ENCODE peak calls at places on chromosomes 4 and X, in five cellular contexts. Q, O, N, A and K are unnamed samples.
A peak's percentile ranks its signal among the peaks of the same experiment; 100 is the strongest.

GRCh38 chr4:158754385-158755180 is 14.2 kb upstream of the FNIP2 start:
- DNase-seq in A (no peak), Q (no peak), N (no peak), O (no peak), K (no peak)

GRCh38 chrX:126701380-126701779 is 118.1 kb upstream of the PRR32 start:
- DNase-seq in N (no peak), Q (no peak), O (no peak), A (no peak), K (no peak)

GRCh38 chr4:8238061-8238511 is 31.5 kb upstream of the HTRA3 start:
- DNase-seq in A (no peak), O (no peak), N (no peak), Q (no peak), K (no peak)

GRCh38 chr4:92257931-92258857 is 45.6 kb upstream of the GRID2 start:
- DNase-seq in N (no peak), Q (no peak), A (no peak), O (no peak), K (no peak)

GRCh38 chrX:2501246-2502102 is 698 bp upstream of the DHRSX start:
- DNase-seq in Q (no peak), O (peak; percentile 28), N (no peak), A (no peak), K (no peak)

GRCh38 chr4:37219251-37219650 is 25.3 kb upstream of the NWD2 start:
- DNase-seq in Q (no peak), N (peak; percentile 1), O (no peak), A (no peak), K (no peak)

GRCh38 chrX:44043496-44043895 is 70.3 kb upstream of the NDP start:
- DNase-seq in N (no peak), O (no peak), Q (no peak), A (no peak), K (no peak)

GRCh38 chrX:150372280-150372679 is 9.2 kb downstream of the MAMLD1 start:
- DNase-seq in N (peak; percentile 16), Q (no peak), A (no peak), O (no peak), K (no peak)

GRCh38 chr4:95392886-95393285 is 155.9 kb downstream of the UNC5C start:
- DNase-seq in O (no peak), A (no peak), N (no peak), Q (no peak), K (no peak)

GRCh38 chr4:126807132-126807531 is 825.6 kb upstream of the INTU start:
- DNase-seq in N (no peak), Q (no peak), O (no peak), A (no peak), K (no peak)

GRCh38 chr4:156146581-156146980 is 192.9 kb upstream of the CTSO start:
- DNase-seq in Q (no peak), O (no peak), N (peak; percentile 15), A (no peak), K (no peak)

GRCh38 chrX:30153881-30154260 is 61.5 kb upstream of the MAGEB2 start:
- DNase-seq in Q (no peak), N (peak; percentile 11), A (no peak), O (no peak), K (no peak)

GRCh38 chr4:143250617-143251016 is 65.9 kb downstream of the USP38 start:
- DNase-seq in Q (no peak), O (no peak), N (no peak), A (no peak), K (no peak)

GRCh38 chrX:74523870-74524735 is 90.3 kb downstream of the RLIM start:
- DNase-seq in Q (no peak), O (no peak), A (no peak), N (no peak), K (no peak)

GRCh38 chr4:41256740-41257256 is at the start of gene UCHL1:
- DNase-seq in O (peak; percentile 53), N (peak; percentile 92), Q (no peak), A (peak; percentile 27), K (no peak)

GRCh38 chrX:13254870-13255269 is 65.0 kb downstream of the ATXN3L start:
- DNase-seq in N (no peak), Q (no peak), A (no peak), O (no peak), K (no peak)

GRCh38 chr4:189656551-189657165 is 284.0 kb upstream of the FRG1 start:
- DNase-seq in N (no peak), A (no peak), Q (no peak), O (no peak), K (no peak)

GRCh38 chr4:87180767-87181166 is 39.7 kb downstream of the KLHL8 start:
- DNase-seq in Q (no peak), O (no peak), N (no peak), A (no peak), K (no peak)